ENCODE peak calls at places on chromosomes 11 and 22, in eight cellular contexts. Q, R, Z, A, T, G, M and J are unnamed samples.
A peak's percentile ranks its signal among the peaks of the same experiment; 100 is the strongest.

GRCh38 chr11:103587951-103588788 is 448.3 kb upstream of the DDI1 start:
- DNase-seq in Q (no peak), R (no peak), Z (no peak), A (no peak), T (no peak), G (no peak), M (no peak), J (no peak)

GRCh38 chr11:5556596-5557188 is 8.4 kb upstream of the OR52H1 start:
- DNase-seq in Q (no peak), R (no peak), Z (no peak), A (no peak), T (no peak), G (no peak), M (no peak), J (no peak)

GRCh38 chr11:36091256-36091811 is 147.5 kb downstream of the LDLRAD3 start:
- DNase-seq in Q (no peak), R (no peak), Z (peak; percentile 93), A (no peak), T (no peak), G (no peak), M (peak; percentile 63), J (no peak)

GRCh38 chr22:45731798-45732495 is 60.3 kb downstream of the ATXN10 start:
- DNase-seq in Q (no peak), R (no peak), Z (peak; percentile 20), A (peak; percentile 17), T (no peak), G (peak; percentile 16), M (no peak), J (no peak)

GRCh38 chr11:73139476-73140198 is 2.5 kb downstream of the FCHSD2 start:
- DNase-seq in Q (no peak), R (no peak), Z (no peak), A (no peak), T (no peak), G (no peak), M (no peak), J (no peak)

GRCh38 chr11:43923327-43924111 is 18.9 kb upstream of the C11orf96 start:
- DNase-seq in Q (no peak), R (no peak), Z (no peak), A (peak; percentile 57), T (no peak), G (peak; percentile 58), M (no peak), J (no peak)

GRCh38 chr11:32890843-32891656 is 1.6 kb upstream of the QSER1 start:
- DNase-seq in Q (no peak), R (no peak), Z (peak; percentile 22), A (peak; percentile 69), T (no peak), G (no peak), M (no peak), J (no peak)

GRCh38 chr11:69359735-69360470 is 65.9 kb downstream of the MYEOV start:
- DNase-seq in Q (no peak), R (peak; percentile 1), Z (no peak), A (no peak), T (no peak), G (no peak), M (no peak), J (no peak)

GRCh38 chr11:66639066-66639813 is 737 bp downstream of the RBM4 start:
- DNase-seq in Q (no peak), R (peak; percentile 20), Z (peak; percentile 49), A (no peak), T (no peak), G (no peak), M (peak; percentile 7), J (no peak)

GRCh38 chr11:96954587-96954986 is 564.8 kb downstream of the JRKL start:
- DNase-seq in Q (no peak), R (no peak), Z (no peak), A (no peak), T (no peak), G (no peak), M (no peak), J (no peak)

GRCh38 chr11:6812391-6813005 is 13.0 kb upstream of the OR6A2 start:
- DNase-seq in Q (no peak), R (peak; percentile 41), Z (peak; percentile 54), A (peak; percentile 51), T (peak; percentile 11), G (no peak), M (no peak), J (no peak)

GRCh38 chr11:103272876-103273275 is 163.7 kb downstream of the DYNC2H1 start:
- DNase-seq in Q (no peak), R (no peak), Z (no peak), A (no peak), T (no peak), G (no peak), M (no peak), J (no peak)

GRCh38 chr11:18721576-18722292 is 4.3 kb downstream of the IGSF22 start:
- DNase-seq in Q (no peak), R (peak; percentile 58), Z (peak; percentile 60), A (peak; percentile 78), T (peak; percentile 54), G (no peak), M (no peak), J (peak; percentile 45)

GRCh38 chr11:22976146-22976545 is 115.9 kb upstream of the CCDC179 start:
- DNase-seq in Q (no peak), R (no peak), Z (peak; percentile 79), A (no peak), T (peak; percentile 7), G (peak; percentile 11), M (no peak), J (no peak)

GRCh38 chr11:64334764-64335741 is 5.0 kb upstream of the CCDC88B start:
- DNase-seq in Q (peak; percentile 86), R (no peak), Z (peak; percentile 97), A (peak; percentile 51), T (peak; percentile 94), G (no peak), M (peak; percentile 68), J (peak; percentile 61)

GRCh38 chr22:32788884-32789624 is 12.5 kb upstream of the TIMP3 start:
- DNase-seq in Q (no peak), R (no peak), Z (no peak), A (no peak), T (peak; percentile 71), G (no peak), M (no peak), J (no peak)

GRCh38 chr22:50326959-50327710 is at the start of gene DENND6B:
- DNase-seq in Q (peak; percentile 83), R (peak; percentile 85), Z (peak; percentile 81), A (peak; percentile 96), T (peak; percentile 80), G (peak; percentile 88), M (no peak), J (peak; percentile 82)
- TF ChIP-seq CTCF in Q (peak; percentile 72), R (peak; percentile 50), Z (peak; percentile 12), A (peak; percentile 49), T (peak; percentile 61), G (peak; percentile 79), M (peak; percentile 22), J (no peak)

GRCh38 chr11:132039521-132039920 is 669.1 kb downstream of the NTM start:
- DNase-seq in Q (no peak), R (no peak), Z (no peak), A (no peak), T (no peak), G (no peak), M (no peak), J (no peak)
- TF ChIP-seq CTCF in Q (no peak), R (no peak), Z (no peak), A (no peak), T (no peak), G (no peak), M (no peak), J (no peak)

DNA sequence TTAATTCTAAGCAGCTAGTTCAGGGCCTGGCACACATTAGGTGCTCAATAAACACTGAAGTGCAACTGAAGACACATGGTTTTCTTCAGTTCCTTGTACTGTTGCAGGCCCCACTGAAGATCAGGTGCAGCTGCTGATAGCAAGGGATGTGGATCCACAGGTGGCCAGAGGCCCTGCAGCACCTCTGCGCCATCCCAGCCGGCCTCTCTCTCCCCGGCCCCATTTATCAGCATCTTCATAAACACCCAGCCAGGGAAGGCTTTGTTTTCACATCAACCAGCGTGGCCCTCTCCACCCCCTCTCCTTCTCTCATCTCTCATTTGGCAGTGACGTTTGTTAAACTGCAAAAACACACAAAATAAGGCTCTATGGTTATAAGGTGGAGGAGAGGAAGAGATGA is 528.8 kb downstream of the BUD13 start:
- DNase-seq in Q (no peak), R (no peak), Z (no peak), A (no peak), T (no peak), G (no peak), M (no peak), J (no peak)
- TF ChIP-seq CTCF in Q (no peak), R (no peak), Z (no peak), A (no peak), T (no peak), G (no peak), M (no peak), J (no peak)

DNA sequence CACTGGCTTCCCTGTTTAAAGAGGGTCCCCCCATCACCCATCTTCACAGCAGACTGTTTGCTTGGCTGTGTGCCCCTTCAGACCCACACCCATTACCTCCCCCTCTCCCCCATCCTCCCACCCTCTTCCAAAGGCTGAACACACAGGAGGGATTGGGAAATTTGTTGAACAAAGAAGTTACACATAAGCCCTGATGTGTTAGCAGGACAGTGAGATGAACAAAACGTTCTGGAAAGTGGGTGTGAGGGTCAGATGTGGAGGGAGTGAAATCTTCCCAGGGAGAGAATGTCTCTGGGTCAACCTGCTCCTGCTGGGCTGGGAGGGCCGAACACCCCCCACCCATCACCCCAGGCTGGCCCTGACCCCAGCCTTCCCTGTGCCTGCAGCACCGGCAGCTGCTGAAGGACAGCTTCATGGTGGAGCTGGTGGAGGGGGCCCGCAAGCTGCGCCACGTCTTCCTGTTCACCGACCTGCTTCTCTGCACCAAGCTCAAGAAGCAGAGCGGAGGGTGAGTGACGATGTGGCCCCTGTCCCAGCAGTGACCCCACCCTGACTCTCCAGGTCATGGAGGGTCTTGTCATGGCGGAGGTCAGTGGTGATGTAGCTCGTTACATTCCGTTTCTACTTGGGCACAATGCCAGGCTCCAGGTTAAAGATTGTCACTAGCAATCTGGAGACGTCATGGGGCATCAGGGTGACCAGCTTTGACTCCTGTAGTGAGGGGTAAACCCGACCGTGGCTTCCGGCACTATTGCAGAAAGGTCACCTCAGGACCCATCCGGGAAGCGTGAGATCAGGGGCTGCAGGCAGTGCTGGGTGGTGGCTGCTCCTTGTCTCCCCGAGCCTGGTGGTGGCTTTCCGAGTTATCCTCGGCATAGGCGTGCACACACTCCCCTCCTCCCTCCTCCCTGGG is 103.5 kb downstream of the BCR start:
- DNase-seq in Q (no peak), R (no peak), Z (no peak), A (no peak), T (no peak), G (no peak), M (no peak), J (no peak)
- TF ChIP-seq CTCF in Q (no peak), R (no peak), Z (no peak), A (no peak), T (no peak), G (no peak), M (no peak), J (no peak)

GRCh38 chr11:115674831-115675230 is 170.6 kb upstream of the CADM1 start:
- DNase-seq in Q (no peak), R (no peak), Z (no peak), A (no peak), T (no peak), G (no peak), M (no peak), J (no peak)
- TF ChIP-seq CTCF in Q (no peak), R (no peak), Z (no peak), A (no peak), T (no peak), G (no peak), M (no peak), J (no peak)